ENCODE peak calls at places on chromosomes 2 and 18, in ten cellular contexts. G is body of pancreas, R is renal cortical epithelial cell, J is kidney, P is NCI-H1436, H is AG08395, M is NCI-H1105 treated with DMSO at 0.1 percent for 48 hours, S is B cell, Z is fibroblast of lung, I is AG20443. T is an unnamed sample.

GRCh38 chr2:219402665-219403515 is 15.2 kb upstream of the DNPEP start:
- DNase-seq in G (peak; percentile 68), R (peak; percentile 65), J (no peak), P (peak; percentile 69), H (peak; percentile 86), M (peak; percentile 63), S (peak; percentile 65), Z (peak; percentile 87), I (peak; percentile 85), T (peak; percentile 33)

GRCh38 chr2:140797718-140798117 is 1333.1 kb downstream of the LRP1B start:
- DNase-seq in G (no peak), R (peak; percentile 21), J (no peak), P (no peak), H (no peak), M (no peak), S (no peak), Z (no peak), I (no peak), T (no peak)

GRCh38 chr2:173934895-173935294 is 30.3 kb downstream of the SP3 start:
- DNase-seq in G (peak; percentile 30), R (no peak), J (no peak), P (peak; percentile 39), H (no peak), M (peak; percentile 36), S (no peak), Z (no peak), I (no peak), T (no peak)

GRCh38 chr18:56298935-56299334 is 339.5 kb downstream of the TXNL1 start:
- DNase-seq in G (no peak), R (peak; percentile 5), J (no peak), P (no peak), H (peak; percentile 15), M (no peak), S (no peak), Z (peak; percentile 37), I (peak; percentile 18), T (no peak)

GRCh38 chr18:59566507-59566906 is 130.7 kb downstream of the CCBE1 start:
- DNase-seq in G (no peak), R (no peak), J (no peak), P (no peak), H (no peak), M (no peak), S (no peak), Z (peak; percentile 91), I (no peak), T (no peak)

GRCh38 chr2:1972428-1972827 is 228.1 kb upstream of the PXDN start:
- DNase-seq in G (peak; percentile 60), R (peak; percentile 84), J (peak; percentile 74), P (peak; percentile 95), H (no peak), M (peak; percentile 92), S (no peak), Z (no peak), I (no peak), T (no peak)

GRCh38 chr2:5839563-5839962 is 147.4 kb downstream of the SOX11 start:
- DNase-seq in G (no peak), R (no peak), J (no peak), P (no peak), H (no peak), M (no peak), S (no peak), Z (no peak), I (no peak), T (no peak)

GRCh38 chr2:10765461-10765860 is 44.0 kb downstream of the ATP6V1C2 start:
- DNase-seq in G (no peak), R (no peak), J (no peak), P (no peak), H (no peak), M (no peak), S (no peak), Z (no peak), I (no peak), T (no peak)

GRCh38 chr2:231348173-231348572 is 47.3 kb upstream of the B3GNT7 start:
- DNase-seq in G (no peak), R (peak; percentile 90), J (peak; percentile 2), P (no peak), H (peak; percentile 9), M (no peak), S (no peak), Z (no peak), I (no peak), T (peak; percentile 21)

GRCh38 chr2:164773635-164774034 is 68.0 kb downstream of the COBLL1 start:
- DNase-seq in G (no peak), R (no peak), J (no peak), P (no peak), H (no peak), M (no peak), S (no peak), Z (no peak), I (no peak), T (peak; percentile 64)

GRCh38 chr18:3596324-3597158 is 146.6 kb downstream of the TGIF1 start:
- DNase-seq in G (peak; percentile 48), R (peak; percentile 23), J (peak; percentile 78), P (no peak), H (no peak), M (no peak), S (peak; percentile 66), Z (peak; percentile 46), I (no peak), T (no peak)

GRCh38 chr2:32741575-32741974 is 113.7 kb downstream of the TTC27 start:
- DNase-seq in G (no peak), R (no peak), J (no peak), P (no peak), H (no peak), M (no peak), S (no peak), Z (no peak), I (no peak), T (no peak)

GRCh38 chr18:28178720-28179119 is 1.8 kb upstream of the CDH2 start:
- DNase-seq in G (no peak), R (peak; percentile 72), J (no peak), P (no peak), H (peak; percentile 9), M (no peak), S (no peak), Z (no peak), I (no peak), T (no peak)

GRCh38 chr2:31962757-31963361 is 47.9 kb downstream of the MEMO1 start:
- DNase-seq in G (no peak), R (no peak), J (no peak), P (no peak), H (no peak), M (no peak), S (no peak), Z (no peak), I (no peak), T (no peak)

GRCh38 chr2:61662990-61663389 is 124.8 kb upstream of the XPO1 start:
- DNase-seq in G (peak; percentile 39), R (no peak), J (no peak), P (no peak), H (no peak), M (no peak), S (no peak), Z (no peak), I (no peak), T (no peak)

GRCh38 chr2:10486091-10486490 is 38.0 kb upstream of the ODC1 start:
- DNase-seq in G (no peak), R (no peak), J (no peak), P (no peak), H (no peak), M (no peak), S (no peak), Z (no peak), I (no peak), T (no peak)

GRCh38 chr2:232772540-232772939 is 3.8 kb downstream of the KCNJ13 start:
- DNase-seq in G (no peak), R (peak; percentile 26), J (no peak), P (no peak), H (no peak), M (no peak), S (no peak), Z (no peak), I (no peak), T (no peak)

GRCh38 chr18:34223164-34223892 is 1.4 kb downstream of the NOL4 start:
- DNase-seq in G (peak; percentile 11), R (no peak), J (peak; percentile 74), P (peak; percentile 23), H (no peak), M (peak; percentile 72), S (no peak), Z (no peak), I (peak; percentile 6), T (no peak)

GRCh38 chr2:214451516-214451915 is 40.7 kb downstream of the VWC2L start:
- DNase-seq in G (no peak), R (no peak), J (no peak), P (no peak), H (no peak), M (no peak), S (no peak), Z (no peak), I (no peak), T (no peak)

GRCh38 chr2:237631029-237631785 is 3.8 kb downstream of the LRRFIP1 start:
- DNase-seq in G (no peak), R (peak; percentile 79), J (peak; percentile 84), P (no peak), H (peak; percentile 46), M (no peak), S (no peak), Z (no peak), I (no peak), T (no peak)